ENCODE peak calls at places on chromosome 10, in six cellular contexts. B, G, U, V, Q and M are unnamed samples.

GRCh38 chr10:74437822-74438221 is 286.8 kb downstream of the ADK start:
- DNase-seq in V (peak; percentile 77), B (peak; percentile 81), G (peak; percentile 38), Q (no peak), U (no peak), M (no peak)

GRCh38 chr10:2985729-2986232 is 81.6 kb upstream of the PFKP start:
- DNase-seq in B (peak; percentile 78), U (no peak), G (no peak), Q (no peak), V (peak; percentile 66), M (no peak)

GRCh38 chr10:90378524-90379076 is 479.2 kb downstream of the HTR7 start:
- DNase-seq in G (no peak), U (no peak), Q (no peak), V (peak; percentile 87), B (no peak), M (no peak)

GRCh38 chr10:34163075-34163905 is 651.8 kb downstream of the PARD3 start:
- DNase-seq in V (no peak), U (peak; percentile 42), B (peak; percentile 5), G (no peak), Q (no peak), M (no peak)

GRCh38 chr10:74548676-74549075 is 277.7 kb upstream of the KAT6B start:
- DNase-seq in Q (no peak), G (no peak), B (no peak), U (no peak), V (peak; percentile 7), M (no peak)

GRCh38 chr10:6119962-6120361 is 31.1 kb downstream of the RBM17 start:
- DNase-seq in V (no peak), U (no peak), B (no peak), G (no peak), Q (no peak), M (no peak)

GRCh38 chr10:7075110-7075509 is 335.7 kb downstream of the SFMBT2 start:
- DNase-seq in B (no peak), Q (no peak), V (no peak), G (no peak), U (no peak), M (no peak)

GRCh38 chr10:30974355-30974754 is 57.3 kb downstream of the ZNF438 start:
- DNase-seq in B (peak; percentile 40), Q (no peak), G (no peak), V (no peak), U (no peak), M (no peak)

GRCh38 chr10:11512596-11512995 is 98.9 kb downstream of the USP6NL start:
- DNase-seq in B (no peak), Q (no peak), U (no peak), G (no peak), V (no peak), M (no peak)

GRCh38 chr10:24720096-24720495 is 3.6 kb downstream of the ARHGAP21 start:
- DNase-seq in V (no peak), G (no peak), U (no peak), Q (peak; percentile 43), B (no peak), M (no peak)

GRCh38 chr10:129861776-129862530 is 102.1 kb downstream of the EBF3 start:
- DNase-seq in U (no peak), V (no peak), Q (no peak), G (no peak), B (no peak), M (no peak)

GRCh38 chr10:5416981-5417380 is 4.6 kb downstream of the NET1 start:
- DNase-seq in V (no peak), U (no peak), Q (peak; percentile 75), G (no peak), B (no peak), M (no peak)

DNA sequence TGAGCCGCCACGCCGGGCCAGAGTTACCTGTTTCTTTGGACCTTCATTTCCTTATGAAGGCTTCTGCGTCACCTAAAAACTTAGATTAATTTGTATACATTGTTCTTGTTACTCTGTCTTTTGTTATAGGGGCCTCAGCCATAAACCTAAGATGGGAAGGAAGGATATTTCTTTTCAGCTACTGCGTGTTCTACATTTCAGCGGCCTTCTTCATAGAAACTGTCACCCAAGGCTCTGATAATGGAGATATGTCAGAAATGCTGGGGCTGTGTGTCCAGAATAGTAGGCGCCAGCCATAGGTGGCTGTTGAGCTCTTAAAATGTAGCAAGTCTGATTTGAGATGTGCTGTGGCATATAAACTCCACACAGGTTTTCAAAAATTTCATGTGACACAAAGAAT is 52.9 kb downstream of the HK1 start:
- DNase-seq in G (no peak), Q (no peak), B (no peak), V (no peak), U (no peak), M (no peak)
- H3K4me1 ChIP-seq in G (peaks cover 19% of the 10 kb centered on the region), Q (peaks cover 85% of the 10 kb centered on the region), B (peaks cover 15% of the 10 kb centered on the region), V (peaks cover 16% of the 10 kb centered on the region), U (peaks cover 48% of the 10 kb centered on the region), M (peaks cover 42% of the 10 kb centered on the region)

GRCh38 chr10:100163704-100164621 is 21.9 kb downstream of the ERLIN1 start:
- DNase-seq in Q (no peak), U (no peak), G (no peak), V (peak; percentile 15), B (peak; percentile 35), M (no peak)

GRCh38 chr10:100168313-100168643 is 17.6 kb downstream of the ERLIN1 start:
- DNase-seq in U (no peak), G (no peak), Q (no peak), V (no peak), B (no peak), M (no peak)

GRCh38 chr10:100173035-100173434 is 12.8 kb downstream of the ERLIN1 start:
- DNase-seq in U (no peak), V (no peak), Q (no peak), G (no peak), B (no peak), M (no peak)

GRCh38 chr10:100172349-100172748 is 13.5 kb downstream of the ERLIN1 start:
- DNase-seq in Q (no peak), V (no peak), U (no peak), G (no peak), B (no peak), M (no peak)

DNA sequence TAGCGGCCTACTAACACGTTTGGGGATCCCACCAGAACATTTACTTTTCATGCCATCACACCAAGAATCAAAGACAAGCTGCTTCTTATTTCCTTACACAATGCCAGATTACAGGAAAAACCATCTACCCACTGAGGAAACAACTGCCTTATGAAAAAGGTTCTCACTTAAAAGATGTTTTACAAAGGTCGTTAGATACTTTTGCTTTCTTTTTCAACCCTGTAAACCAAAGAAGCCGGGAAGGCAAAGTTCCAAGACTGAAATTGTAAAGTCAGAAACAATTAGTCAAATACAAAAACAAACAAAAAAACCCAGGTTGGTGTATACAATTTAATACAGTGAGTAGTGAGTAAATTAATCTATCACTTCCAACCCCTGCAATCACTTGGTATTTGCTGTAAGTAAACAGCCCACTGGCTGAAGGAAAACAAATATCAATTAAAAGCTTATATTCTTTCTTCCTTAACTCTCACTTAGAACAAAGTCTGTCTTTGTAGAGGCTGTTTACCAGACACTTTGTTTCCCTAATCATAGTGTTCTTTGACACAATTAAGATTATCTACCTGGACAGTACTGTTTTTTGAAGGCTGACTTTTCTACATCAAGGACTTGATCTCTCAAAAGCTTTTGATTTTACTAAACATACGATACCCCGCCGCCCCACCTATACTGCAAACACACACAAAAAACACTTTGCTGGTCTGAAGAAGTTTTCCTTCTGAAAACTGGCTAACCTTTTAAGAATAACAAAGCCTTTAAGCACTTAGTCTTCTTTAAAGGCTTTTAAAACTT is 18.1 kb downstream of the ERLIN1 start:
- DNase-seq in Q (no peak), V (no peak), U (no peak), B (no peak), G (no peak), M (no peak)
- H3K4me3 ChIP-seq in Q (no peak overlapping the region), V (no peak overlapping the region), U (no peak overlapping the region), B (no peak overlapping the region), G (peak overlapping the region; percentile 20), M (no peak overlapping the region)

GRCh38 chr10:91603173-91603572 is 29.7 kb downstream of the PPP1R3C start:
- DNase-seq in Q (no peak), G (no peak), B (no peak), V (no peak), U (no peak), M (no peak)
- H3K27ac ChIP-seq in Q (no peak overlapping the region), G (no peak overlapping the region), B (no peak overlapping the region), V (no peak overlapping the region), U (no peak overlapping the region), M (no peak overlapping the region)

DNA sequence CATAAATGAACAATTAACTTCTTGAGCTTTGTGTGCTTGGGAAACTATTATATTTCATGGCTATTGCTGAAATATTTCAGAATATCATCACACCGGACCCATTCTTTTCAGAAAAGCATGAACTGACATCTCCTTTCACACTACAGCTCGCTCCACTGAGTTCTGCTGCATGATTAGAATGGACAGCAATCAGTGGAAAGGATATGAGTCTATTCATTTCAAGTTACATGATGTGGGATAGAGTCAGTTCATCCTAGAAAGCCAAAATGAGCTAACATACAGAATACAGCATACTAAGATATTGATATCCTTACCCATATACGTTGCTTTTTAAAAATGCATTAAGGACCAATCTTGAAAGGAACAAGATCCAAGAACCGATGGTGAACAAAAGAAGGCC is 1.1 kb upstream of the FAM53B start:
- DNase-seq in V (no peak), B (no peak), U (no peak), Q (no peak), G (no peak), M (no peak)
- H3K4me1 ChIP-seq in V (peaks cover 11% of the 10 kb centered on the region), B (peaks cover 37% of the 10 kb centered on the region), U (peaks cover 29% of the 10 kb centered on the region), Q (peaks cover 28% of the 10 kb centered on the region), G (peaks cover 29% of the 10 kb centered on the region), M (peaks cover 24% of the 10 kb centered on the region)